ENCODE peak calls at places on chromosomes 1 and 21, in seven cellular contexts. X is HFF-Myc, E is activated T-helper 1 cell treated with Interleukin-2 at 50 U/mL for 16 hours, B is amygdala, I is left cardiac atrium, J is T follicular helper cell, R is GM12865. W is an unnamed sample.

GRCh38 chr1:37793773-37794371 is at the start of gene MANEAL:
- DNase-seq in E (no peak), I (peak; percentile 53), J (no peak), X (no peak), B (no peak), R (peak; percentile 84), W (no peak)

GRCh38 chr1:220013497-220013896 is 32.8 kb downstream of the EPRS1 start:
- DNase-seq in I (no peak), X (no peak), R (no peak), J (no peak), B (no peak), E (no peak), W (no peak)

GRCh38 chr1:162690672-162691434 is 58.6 kb downstream of the DDR2 start:
- DNase-seq in R (no peak), X (peak; percentile 80), I (peak; percentile 75), B (no peak), J (no peak), E (no peak), W (peak; percentile 79)

GRCh38 chr1:41493117-41493536 is 8.6 kb upstream of the EDN2 start:
- DNase-seq in I (no peak), J (no peak), R (no peak), B (no peak), X (peak; percentile 74), E (no peak), W (peak; percentile 96)

GRCh38 chr1:154726443-154726842 is 118.5 kb upstream of the ADAR start:
- DNase-seq in X (no peak), R (peak; percentile 48), E (no peak), I (no peak), B (no peak), J (no peak), W (no peak)

GRCh38 chr1:12405325-12406217 is 175.7 kb downstream of the VPS13D start:
- DNase-seq in E (no peak), R (no peak), B (no peak), X (no peak), I (peak; percentile 61), J (no peak), W (no peak)

GRCh38 chr1:204357551-204357950 is 2.2 kb downstream of the PLEKHA6 start:
- DNase-seq in R (no peak), X (no peak), J (no peak), E (no peak), B (peak; percentile 42), I (peak; percentile 60), W (no peak)

GRCh38 chr1:24027838-24028468 is 47.8 kb upstream of the SRSF10 start:
- DNase-seq in I (no peak), X (peak; percentile 42), J (no peak), R (peak; percentile 41), B (no peak), E (no peak), W (no peak)

GRCh38 chr1:47624531-47624930 is 186.7 kb downstream of the FOXD2 start:
- DNase-seq in E (no peak), R (no peak), J (no peak), I (no peak), B (no peak), X (no peak), W (no peak)

GRCh38 chr21:30072496-30072895 is 94.1 kb downstream of the CLDN17 start:
- DNase-seq in E (no peak), J (no peak), B (no peak), X (peak; percentile 0), R (peak; percentile 7), I (no peak), W (peak; percentile 2)

GRCh38 chr1:218439541-218440295 is 94.6 kb downstream of the TGFB2 start:
- DNase-seq in X (no peak), R (no peak), I (peak; percentile 30), E (no peak), J (no peak), B (peak; percentile 9), W (no peak)

GRCh38 chr1:27638047-27638734 is 3.2 kb upstream of the FGR start:
- DNase-seq in R (no peak), I (no peak), E (no peak), J (no peak), X (no peak), B (no peak), W (no peak)

GRCh38 chr1:229781453-229781852 is 155.4 kb downstream of the URB2 start:
- DNase-seq in B (no peak), X (no peak), E (no peak), R (peak; percentile 4), I (no peak), J (no peak), W (no peak)

GRCh38 chr1:23215291-23215690 is 2.0 kb downstream of the HTR1D start:
- DNase-seq in E (no peak), X (no peak), I (no peak), R (no peak), J (no peak), B (no peak), W (no peak)

GRCh38 chr1:109625601-109626560 is 6.2 kb downstream of the AMPD2 start:
- DNase-seq in R (no peak), E (no peak), I (peak; percentile 30), X (no peak), B (no peak), J (no peak), W (no peak)

GRCh38 chr1:98368995-98369394 is 292.5 kb upstream of the SNX7 start:
- DNase-seq in R (no peak), I (no peak), X (no peak), E (no peak), J (no peak), B (no peak), W (no peak)

GRCh38 chr1:194723067-194723466 is 1536.7 kb upstream of the B3GALT2 start:
- DNase-seq in J (no peak), B (no peak), I (no peak), E (no peak), X (no peak), R (no peak), W (no peak)

GRCh38 chr1:245995474-245995873 is 511.6 kb downstream of the SMYD3 start:
- DNase-seq in I (no peak), R (no peak), B (no peak), E (no peak), X (no peak), J (no peak), W (no peak)

GRCh38 chr21:41743321-41744027 is 23.4 kb downstream of the RIPK4 start:
- DNase-seq in E (no peak), J (no peak), R (no peak), B (no peak), X (no peak), I (no peak), W (no peak)

GRCh38 chr21:18147678-18148077 is 97.0 kb upstream of the CHODL start:
- DNase-seq in B (no peak), J (no peak), R (no peak), I (no peak), X (no peak), E (no peak), W (no peak)

GRCh38 chr1:34192621-34193020 is 15.9 kb downstream of the C1orf94 start:
- DNase-seq in J (no peak), E (no peak), X (no peak), I (no peak), B (no peak), R (no peak), W (no peak)

GRCh38 chr1:221315330-221315729 is 426.6 kb downstream of the DUSP10 start:
- DNase-seq in I (no peak), R (no peak), X (peak; percentile 48), J (no peak), B (no peak), E (no peak), W (peak; percentile 50)